ENCODE peak calls at places on chromosomes 3 and 15, in nine cellular contexts. One of them, this sample, is unnamed.
A peak's percentile ranks its signal among the peaks of the same experiment; 100 is the strongest.

GRCh38 chr3:78645628-78646310 is 1122.0 kb downstream of the ROBO1 start:
- DNase-seq in AG04450: peak; percentile 55
- DNase-seq in PC-3: peak; percentile 93
- DNase-seq in CD8-positive, alpha-beta memory T cell: peak; percentile 3
- DNase-seq in BJ: peak; percentile 41
- DNase-seq in fibroblast of pulmonary artery: peak; percentile 88
- DNase-seq in aorta: no peak
- DNase-seq in suprapubic skin: no peak
- DNase-seq in Jurkat, Clone E6-1: peak; percentile 69
- DNase-seq in this sample: peak; percentile 71

GRCh38 chr15:35627696-35628095 is 81.7 kb upstream of the DPH6 start:
- DNase-seq in BJ: no peak
- DNase-seq in Jurkat, Clone E6-1: no peak
- DNase-seq in AG04450: no peak
- DNase-seq in aorta: no peak
- DNase-seq in suprapubic skin: no peak
- DNase-seq in fibroblast of pulmonary artery: no peak
- DNase-seq in PC-3: no peak
- DNase-seq in CD8-positive, alpha-beta memory T cell: no peak
- DNase-seq in this sample: no peak

GRCh38 chr3:44409640-44410410 is 67.6 kb downstream of the ZNF445 start:
- DNase-seq in Jurkat, Clone E6-1: no peak
- DNase-seq in BJ: no peak
- DNase-seq in fibroblast of pulmonary artery: no peak
- DNase-seq in suprapubic skin: no peak
- DNase-seq in AG04450: no peak
- DNase-seq in PC-3: no peak
- DNase-seq in CD8-positive, alpha-beta memory T cell: no peak
- DNase-seq in aorta: no peak
- DNase-seq in this sample: no peak

GRCh38 chr3:106401666-106402319 is 533.0 kb upstream of the CBLB start:
- DNase-seq in AG04450: no peak
- DNase-seq in CD8-positive, alpha-beta memory T cell: no peak
- DNase-seq in PC-3: peak; percentile 48
- DNase-seq in aorta: no peak
- DNase-seq in BJ: no peak
- DNase-seq in suprapubic skin: no peak
- DNase-seq in Jurkat, Clone E6-1: no peak
- DNase-seq in fibroblast of pulmonary artery: peak; percentile 56
- DNase-seq in this sample: peak; percentile 67

GRCh38 chr3:168620854-168621253 is 525.1 kb upstream of the GOLIM4 start:
- DNase-seq in fibroblast of pulmonary artery: peak; percentile 28
- DNase-seq in BJ: no peak
- DNase-seq in CD8-positive, alpha-beta memory T cell: no peak
- DNase-seq in suprapubic skin: no peak
- DNase-seq in aorta: no peak
- DNase-seq in AG04450: no peak
- DNase-seq in PC-3: peak; percentile 58
- DNase-seq in Jurkat, Clone E6-1: no peak
- DNase-seq in this sample: peak; percentile 38

GRCh38 chr3:15470261-15470660 is 42.9 kb downstream of the EAF1 start:
- DNase-seq in suprapubic skin: no peak
- DNase-seq in PC-3: peak; percentile 6
- DNase-seq in AG04450: no peak
- DNase-seq in BJ: no peak
- DNase-seq in CD8-positive, alpha-beta memory T cell: no peak
- DNase-seq in fibroblast of pulmonary artery: no peak
- DNase-seq in Jurkat, Clone E6-1: no peak
- DNase-seq in aorta: no peak
- DNase-seq in this sample: no peak

GRCh38 chr3:63141-63845 is 133.3 kb upstream of the CHL1 start:
- DNase-seq in Jurkat, Clone E6-1: no peak
- DNase-seq in suprapubic skin: no peak
- DNase-seq in AG04450: no peak
- DNase-seq in PC-3: no peak
- DNase-seq in fibroblast of pulmonary artery: peak; percentile 4
- DNase-seq in aorta: no peak
- DNase-seq in BJ: no peak
- DNase-seq in CD8-positive, alpha-beta memory T cell: no peak
- DNase-seq in this sample: no peak

GRCh38 chr15:68672781-68673205 is 94.0 kb downstream of the CORO2B start:
- DNase-seq in Jurkat, Clone E6-1: no peak
- DNase-seq in BJ: no peak
- DNase-seq in CD8-positive, alpha-beta memory T cell: no peak
- DNase-seq in suprapubic skin: no peak
- DNase-seq in aorta: peak; percentile 52
- DNase-seq in AG04450: no peak
- DNase-seq in PC-3: peak; percentile 7
- DNase-seq in fibroblast of pulmonary artery: peak; percentile 26
- DNase-seq in this sample: no peak

GRCh38 chr15:90675464-90675863 is 41.7 kb upstream of the BLM start:
- DNase-seq in PC-3: no peak
- DNase-seq in suprapubic skin: no peak
- DNase-seq in fibroblast of pulmonary artery: no peak
- DNase-seq in AG04450: no peak
- DNase-seq in BJ: no peak
- DNase-seq in Jurkat, Clone E6-1: no peak
- DNase-seq in CD8-positive, alpha-beta memory T cell: no peak
- DNase-seq in aorta: no peak
- DNase-seq in this sample: no peak

GRCh38 chr3:101853465-101853864 is 4.2 kb downstream of the NFKBIZ start:
- DNase-seq in aorta: no peak
- DNase-seq in fibroblast of pulmonary artery: no peak
- DNase-seq in BJ: no peak
- DNase-seq in AG04450: no peak
- DNase-seq in PC-3: no peak
- DNase-seq in Jurkat, Clone E6-1: no peak
- DNase-seq in CD8-positive, alpha-beta memory T cell: no peak
- DNase-seq in suprapubic skin: no peak
- DNase-seq in this sample: no peak

GRCh38 chr3:147089286-147089685 is 317.1 kb downstream of the ZIC4 start:
- DNase-seq in PC-3: no peak
- DNase-seq in BJ: no peak
- DNase-seq in CD8-positive, alpha-beta memory T cell: no peak
- DNase-seq in fibroblast of pulmonary artery: no peak
- DNase-seq in Jurkat, Clone E6-1: no peak
- DNase-seq in AG04450: no peak
- DNase-seq in suprapubic skin: no peak
- DNase-seq in aorta: no peak
- DNase-seq in this sample: no peak

GRCh38 chr3:57227204-57227929 is at the start of gene APPL1:
- DNase-seq in AG04450: peak; percentile 53
- DNase-seq in PC-3: peak; percentile 95
- DNase-seq in suprapubic skin: peak; percentile 92
- DNase-seq in Jurkat, Clone E6-1: peak; percentile 78
- DNase-seq in BJ: no peak
- DNase-seq in CD8-positive, alpha-beta memory T cell: peak; percentile 88
- DNase-seq in fibroblast of pulmonary artery: peak; percentile 88
- DNase-seq in aorta: peak; percentile 97
- DNase-seq in this sample: peak; percentile 83

GRCh38 chr3:54243262-54243931 is 121.0 kb downstream of the CACNA2D3 start:
- DNase-seq in CD8-positive, alpha-beta memory T cell: no peak
- DNase-seq in AG04450: no peak
- DNase-seq in BJ: no peak
- DNase-seq in aorta: no peak
- DNase-seq in fibroblast of pulmonary artery: peak; percentile 52
- DNase-seq in Jurkat, Clone E6-1: peak; percentile 7
- DNase-seq in suprapubic skin: no peak
- DNase-seq in PC-3: peak; percentile 34
- DNase-seq in this sample: no peak

GRCh38 chr3:129087138-129087702 is 26.6 kb downstream of the GP9 start:
- DNase-seq in BJ: no peak
- DNase-seq in PC-3: no peak
- DNase-seq in suprapubic skin: no peak
- DNase-seq in aorta: peak; percentile 86
- DNase-seq in fibroblast of pulmonary artery: peak; percentile 39
- DNase-seq in CD8-positive, alpha-beta memory T cell: no peak
- DNase-seq in AG04450: no peak
- DNase-seq in Jurkat, Clone E6-1: no peak
- DNase-seq in this sample: peak; percentile 12

GRCh38 chr3:195259564-195260285 is 11.2 kb downstream of the XXYLT1 start:
- DNase-seq in fibroblast of pulmonary artery: peak; percentile 97
- DNase-seq in aorta: peak; percentile 94
- DNase-seq in PC-3: peak; percentile 91
- DNase-seq in CD8-positive, alpha-beta memory T cell: peak; percentile 94
- DNase-seq in Jurkat, Clone E6-1: peak; percentile 65
- DNase-seq in AG04450: peak; percentile 78
- DNase-seq in suprapubic skin: peak; percentile 96
- DNase-seq in BJ: peak; percentile 62
- DNase-seq in this sample: peak; percentile 95

GRCh38 chr3:195258449-195259145 is 12.4 kb downstream of the XXYLT1 start:
- DNase-seq in BJ: no peak
- DNase-seq in AG04450: no peak
- DNase-seq in aorta: peak; percentile 60
- DNase-seq in suprapubic skin: no peak
- DNase-seq in Jurkat, Clone E6-1: no peak
- DNase-seq in PC-3: no peak
- DNase-seq in CD8-positive, alpha-beta memory T cell: no peak
- DNase-seq in fibroblast of pulmonary artery: no peak
- DNase-seq in this sample: no peak

GRCh38 chr3:195260286-195260905 is 10.6 kb downstream of the XXYLT1 start:
- DNase-seq in BJ: no peak
- DNase-seq in aorta: peak; percentile 78
- DNase-seq in fibroblast of pulmonary artery: no peak
- DNase-seq in PC-3: peak; percentile 43
- DNase-seq in CD8-positive, alpha-beta memory T cell: no peak
- DNase-seq in Jurkat, Clone E6-1: no peak
- DNase-seq in AG04450: no peak
- DNase-seq in suprapubic skin: no peak
- DNase-seq in this sample: no peak

GRCh38 chr3:195257454-195258448 is 13.2 kb downstream of the XXYLT1 start:
- DNase-seq in Jurkat, Clone E6-1: no peak
- DNase-seq in BJ: no peak
- DNase-seq in AG04450: no peak
- DNase-seq in aorta: peak; percentile 73
- DNase-seq in CD8-positive, alpha-beta memory T cell: no peak
- DNase-seq in PC-3: no peak
- DNase-seq in fibroblast of pulmonary artery: no peak
- DNase-seq in suprapubic skin: no peak
- DNase-seq in this sample: no peak

GRCh38 chr3:195259146-195259563 is 11.8 kb downstream of the XXYLT1 start:
- DNase-seq in suprapubic skin: no peak
- DNase-seq in aorta: no peak
- DNase-seq in fibroblast of pulmonary artery: no peak
- DNase-seq in PC-3: peak; percentile 30
- DNase-seq in Jurkat, Clone E6-1: no peak
- DNase-seq in BJ: no peak
- DNase-seq in CD8-positive, alpha-beta memory T cell: peak; percentile 24
- DNase-seq in AG04450: no peak
- DNase-seq in this sample: peak; percentile 32
- H3K4me3 ChIP-seq in suprapubic skin: peak overlapping the region; percentile 64
- H3K4me3 ChIP-seq in aorta: no peak overlapping the region
- H3K4me3 ChIP-seq in fibroblast of pulmonary artery: peak overlapping the region; percentile 42
- H3K4me3 ChIP-seq in PC-3: peak overlapping the region; percentile 92
- H3K4me3 ChIP-seq in Jurkat, Clone E6-1: peak overlapping the region; percentile 44
- H3K4me3 ChIP-seq in BJ: peak overlapping the region; percentile 52
- H3K4me3 ChIP-seq in CD8-positive, alpha-beta memory T cell: no peak overlapping the region
- H3K4me3 ChIP-seq in AG04450: peak overlapping the region; percentile 63
- H3K4me3 ChIP-seq in this sample: peak overlapping the region; percentile 52

DNA sequence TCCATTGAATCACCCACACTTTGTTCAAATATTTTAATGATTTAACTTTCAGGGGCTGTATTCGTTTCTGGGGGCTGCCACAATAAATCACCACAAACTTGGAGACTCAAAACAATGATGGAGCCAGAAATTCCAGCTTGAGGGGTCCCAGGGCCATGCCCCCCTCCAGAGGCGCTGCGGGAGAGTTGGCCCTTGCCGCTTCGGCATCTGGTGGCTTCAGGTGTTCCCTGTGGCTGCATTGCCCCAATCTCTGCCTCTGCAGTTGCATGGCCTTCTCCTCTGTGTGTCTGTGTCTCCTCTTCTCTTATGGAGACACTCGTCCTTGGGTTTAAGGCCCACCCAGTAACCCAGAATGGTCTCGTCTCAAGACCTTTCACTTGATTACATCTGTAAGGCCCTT is 144.7 kb downstream of the CHSY1 start:
- DNase-seq in Jurkat, Clone E6-1: no peak
- DNase-seq in fibroblast of pulmonary artery: no peak
- DNase-seq in suprapubic skin: no peak
- DNase-seq in PC-3: no peak
- DNase-seq in CD8-positive, alpha-beta memory T cell: no peak
- DNase-seq in AG04450: no peak
- DNase-seq in aorta: no peak
- DNase-seq in BJ: no peak
- DNase-seq in this sample: no peak
- H3K4me3 ChIP-seq in Jurkat, Clone E6-1: no peak overlapping the region
- H3K4me3 ChIP-seq in fibroblast of pulmonary artery: no peak overlapping the region
- H3K4me3 ChIP-seq in suprapubic skin: no peak overlapping the region
- H3K4me3 ChIP-seq in PC-3: no peak overlapping the region
- H3K4me3 ChIP-seq in CD8-positive, alpha-beta memory T cell: no peak overlapping the region
- H3K4me3 ChIP-seq in AG04450: no peak overlapping the region
- H3K4me3 ChIP-seq in aorta: no peak overlapping the region
- H3K4me3 ChIP-seq in BJ: no peak overlapping the region
- H3K4me3 ChIP-seq in this sample: no peak overlapping the region

GRCh38 chr3:119827209-119827608 is 45.3 kb downstream of the NR1I2 start:
- DNase-seq in suprapubic skin: no peak
- DNase-seq in PC-3: no peak
- DNase-seq in CD8-positive, alpha-beta memory T cell: no peak
- DNase-seq in AG04450: no peak
- DNase-seq in BJ: no peak
- DNase-seq in aorta: no peak
- DNase-seq in fibroblast of pulmonary artery: no peak
- DNase-seq in Jurkat, Clone E6-1: no peak
- DNase-seq in this sample: no peak

GRCh38 chr3:119831941-119832371 is 50.1 kb downstream of the NR1I2 start:
- DNase-seq in BJ: peak; percentile 63
- DNase-seq in suprapubic skin: no peak
- DNase-seq in fibroblast of pulmonary artery: peak; percentile 26
- DNase-seq in AG04450: peak; percentile 16
- DNase-seq in CD8-positive, alpha-beta memory T cell: no peak
- DNase-seq in Jurkat, Clone E6-1: peak; percentile 32
- DNase-seq in PC-3: no peak
- DNase-seq in aorta: no peak
- DNase-seq in this sample: peak; percentile 86

GRCh38 chr3:119834754-119835365 is 53.0 kb downstream of the NR1I2 start:
- DNase-seq in fibroblast of pulmonary artery: no peak
- DNase-seq in Jurkat, Clone E6-1: no peak
- DNase-seq in suprapubic skin: no peak
- DNase-seq in aorta: no peak
- DNase-seq in CD8-positive, alpha-beta memory T cell: no peak
- DNase-seq in AG04450: no peak
- DNase-seq in PC-3: no peak
- DNase-seq in BJ: no peak
- DNase-seq in this sample: no peak

GRCh38 chr3:119829431-119829830 is 47.5 kb downstream of the NR1I2 start:
- DNase-seq in PC-3: no peak
- DNase-seq in fibroblast of pulmonary artery: no peak
- DNase-seq in AG04450: no peak
- DNase-seq in Jurkat, Clone E6-1: no peak
- DNase-seq in CD8-positive, alpha-beta memory T cell: no peak
- DNase-seq in BJ: no peak
- DNase-seq in suprapubic skin: no peak
- DNase-seq in aorta: no peak
- DNase-seq in this sample: no peak

GRCh38 chr3:119831022-119831421 is 49.1 kb downstream of the NR1I2 start:
- DNase-seq in aorta: no peak
- DNase-seq in Jurkat, Clone E6-1: no peak
- DNase-seq in suprapubic skin: no peak
- DNase-seq in PC-3: peak; percentile 41
- DNase-seq in fibroblast of pulmonary artery: peak; percentile 18
- DNase-seq in BJ: no peak
- DNase-seq in CD8-positive, alpha-beta memory T cell: no peak
- DNase-seq in AG04450: no peak
- DNase-seq in this sample: no peak
- H3K4me3 ChIP-seq in aorta: no peak overlapping the region
- H3K4me3 ChIP-seq in Jurkat, Clone E6-1: no peak overlapping the region
- H3K4me3 ChIP-seq in suprapubic skin: no peak overlapping the region
- H3K4me3 ChIP-seq in PC-3: no peak overlapping the region
- H3K4me3 ChIP-seq in fibroblast of pulmonary artery: no peak overlapping the region
- H3K4me3 ChIP-seq in BJ: no peak overlapping the region
- H3K4me3 ChIP-seq in CD8-positive, alpha-beta memory T cell: no peak overlapping the region
- H3K4me3 ChIP-seq in AG04450: no peak overlapping the region
- H3K4me3 ChIP-seq in this sample: no peak overlapping the region

GRCh38 chr15:80404057-80404718 is at the start of gene ARNT2:
- DNase-seq in CD8-positive, alpha-beta memory T cell: no peak
- DNase-seq in fibroblast of pulmonary artery: no peak
- DNase-seq in Jurkat, Clone E6-1: no peak
- DNase-seq in suprapubic skin: no peak
- DNase-seq in AG04450: no peak
- DNase-seq in BJ: no peak
- DNase-seq in aorta: peak; percentile 80
- DNase-seq in PC-3: no peak
- DNase-seq in this sample: no peak
- H3K4me3 ChIP-seq in CD8-positive, alpha-beta memory T cell: no peak within 1 kb of the TSS
- H3K4me3 ChIP-seq in fibroblast of pulmonary artery: peak within 1 kb of the TSS; percentile 22
- H3K4me3 ChIP-seq in Jurkat, Clone E6-1: no peak within 1 kb of the TSS
- H3K4me3 ChIP-seq in suprapubic skin: peak within 1 kb of the TSS; percentile 61
- H3K4me3 ChIP-seq in AG04450: peak within 1 kb of the TSS; percentile 69
- H3K4me3 ChIP-seq in BJ: peak within 1 kb of the TSS; percentile 58
- H3K4me3 ChIP-seq in aorta: peak within 1 kb of the TSS; percentile 85
- H3K4me3 ChIP-seq in PC-3: no peak within 1 kb of the TSS
- H3K4me3 ChIP-seq in this sample: peak within 1 kb of the TSS; percentile 46

This sample was measured in brain microvascular endothelial cell.